ENCODE peak calls at places on chromosome 9, in four cellular contexts. I is HepG2, V is K562, A is GM12878. H is an unnamed sample.

GRCh38 chr9:18269561-18269960 is 204.4 kb upstream of the ADAMTSL1 start:
- DNase-seq in I (no peak), V (no peak), A (no peak), H (no peak)

GRCh38 chr9:87546704-87547103 is 49.0 kb downstream of the DAPK1 start:
- DNase-seq in I (peak), V (no peak), A (no peak), H (no peak)

GRCh38 chr9:88716636-88717035 is 181.7 kb downstream of the NXNL2 start:
- DNase-seq in I (no peak), V (no peak), A (no peak), H (no peak)

GRCh38 chr9:99319048-99319447 is 97.0 kb downstream of the SEC61B start:
- DNase-seq in I (no peak), V (no peak), A (no peak), H (no peak)

GRCh38 chr9:35193762-35194161 is 32.0 kb downstream of the UNC13B start:
- DNase-seq in I (peak), V (no peak), A (no peak), H (no peak)

GRCh38 chr9:113687680-113688371 is 188.3 kb upstream of the ZNF618 start:
- DNase-seq in I (no peak), V (no peak), A (no peak), H (no peak)

GRCh38 chr9:1718836-1719235 is 296.3 kb upstream of the SMARCA2 start:
- DNase-seq in I (no peak), V (no peak), A (no peak), H (no peak)

GRCh38 chr9:134295746-134296250 is 30.5 kb upstream of the RXRA start:
- DNase-seq in I (no peak), V (no peak), A (no peak), H (no peak)

GRCh38 chr9:2390028-2390427 is 231.6 kb upstream of the VLDLR start:
- DNase-seq in I (no peak), V (no peak), A (no peak), H (no peak)

GRCh38 chr9:2418619-2419018 is 203.0 kb upstream of the VLDLR start:
- DNase-seq in I (no peak), V (no peak), A (no peak), H (no peak)

GRCh38 chr9:104635471-104635870 is 17.5 kb upstream of the OR13C9 start:
- DNase-seq in I (no peak), V (no peak), A (no peak), H (no peak)

GRCh38 chr9:130866474-130866965 is 30.1 kb downstream of the QRFP start:
- DNase-seq in I (peak), V (no peak), A (peak), H (peak)

GRCh38 chr9:137411260-137411659 is 11.7 kb downstream of the EXD3 start:
- DNase-seq in I (no peak), V (no peak), A (no peak), H (no peak)

GRCh38 chr9:24035816-24036215 is 209.8 kb upstream of the ELAVL2 start:
- DNase-seq in I (no peak), V (no peak), A (no peak), H (no peak)

GRCh38 chr9:83005963-83006362 is 57.0 kb downstream of the RASEF start:
- DNase-seq in I (no peak), V (no peak), A (no peak), H (no peak)

GRCh38 chr9:95605087-95605486 is 88.3 kb upstream of the PTCH1 start:
- DNase-seq in I (no peak), V (no peak), A (no peak), H (no peak)

GRCh38 chr9:107190031-107190935 is 92.8 kb upstream of the RAD23B start:
- DNase-seq in I (peak), V (no peak), A (no peak), H (no peak)

DNA sequence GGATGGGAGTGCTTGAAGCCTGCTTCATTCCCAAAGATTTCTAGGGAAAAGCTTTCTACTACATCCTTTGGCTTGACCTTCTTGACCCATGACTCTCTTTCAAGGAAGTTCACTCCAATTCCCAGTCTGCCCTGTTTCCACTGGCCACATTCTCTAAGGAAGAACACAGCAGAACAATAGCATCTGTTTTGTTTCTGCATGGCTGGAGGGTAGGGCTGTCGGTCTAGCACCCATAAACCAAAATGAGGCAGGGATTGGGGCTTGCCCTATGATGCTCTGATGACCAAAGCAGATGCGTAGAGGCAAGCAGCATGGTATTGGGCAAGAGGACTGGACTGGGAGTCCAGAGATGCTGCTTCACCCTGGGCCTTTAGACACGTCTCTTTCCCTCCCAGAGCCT is 24.1 kb downstream of the GOLGA2 start:
- DNase-seq in I (no peak), V (no peak), A (no peak), H (no peak)
- TF ChIP-seq CHD4 in I (no peak), V (no peak), A (no peak), H (no peak)

DNA sequence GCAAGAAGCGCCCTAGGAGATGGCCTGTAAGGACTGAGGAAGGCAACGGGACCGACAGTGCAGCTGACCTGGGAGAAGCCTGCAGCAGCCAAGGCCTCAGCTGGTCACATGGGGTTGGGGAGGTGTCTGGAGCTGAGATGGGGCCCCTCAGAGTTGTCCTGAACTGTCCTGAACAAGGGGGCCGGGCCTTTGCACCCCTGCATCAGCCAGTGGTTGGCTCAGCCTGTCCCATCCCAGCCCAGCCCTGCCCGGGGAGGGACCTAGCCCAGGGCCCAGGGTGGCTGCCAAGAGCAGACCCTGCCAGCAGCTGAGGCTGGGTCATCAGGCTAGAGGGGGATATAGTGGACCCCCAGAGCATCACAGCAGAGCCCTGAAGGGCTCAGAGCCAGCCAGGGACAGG is 122.8 kb upstream of the PPP1R26 start:
- DNase-seq in I (no peak), V (no peak), A (no peak), H (no peak)
- TF ChIP-seq CHD4 in I (no peak), V (no peak), A (no peak), H (no peak)

GRCh38 chr9:93963969-93964368 is 8.8 kb upstream of the BARX1 start:
- DNase-seq in I (no peak), V (no peak), A (no peak), H (no peak)

GRCh38 chr9:93960221-93960970 is 5.2 kb upstream of the BARX1 start:
- DNase-seq in I (no peak), V (no peak), A (no peak), H (no peak)

GRCh38 chr9:93962561-93963440 is 7.6 kb upstream of the BARX1 start:
- DNase-seq in I (peak), V (peak), A (peak), H (peak)

GRCh38 chr9:93960971-93961841 is 6.1 kb upstream of the BARX1 start:
- DNase-seq in I (no peak), V (no peak), A (no peak), H (no peak)

DNA sequence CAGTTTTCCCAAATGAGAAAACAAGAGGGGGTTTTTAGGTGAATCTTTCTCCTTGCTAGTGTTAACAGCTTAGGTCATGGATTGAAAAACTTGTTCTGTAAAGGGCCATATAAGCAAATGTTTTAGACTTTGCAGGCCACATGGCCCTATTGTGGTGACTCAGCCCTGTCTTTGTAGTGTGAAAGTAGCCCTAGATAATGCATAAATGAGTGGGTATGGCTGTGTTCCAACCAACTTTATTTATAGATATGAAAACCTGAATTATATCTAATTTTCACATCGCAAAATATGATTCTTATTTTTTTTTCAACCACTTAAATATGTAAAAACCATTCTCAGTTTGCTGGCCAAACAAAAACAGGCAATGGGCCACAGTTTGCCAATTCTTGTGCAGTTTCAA is 6.9 kb upstream of the BARX1 start:
- DNase-seq in I (no peak), V (no peak), A (no peak), H (no peak)
- TF ChIP-seq CHD4 in I (no peak), V (no peak), A (no peak), H (no peak)

DNA sequence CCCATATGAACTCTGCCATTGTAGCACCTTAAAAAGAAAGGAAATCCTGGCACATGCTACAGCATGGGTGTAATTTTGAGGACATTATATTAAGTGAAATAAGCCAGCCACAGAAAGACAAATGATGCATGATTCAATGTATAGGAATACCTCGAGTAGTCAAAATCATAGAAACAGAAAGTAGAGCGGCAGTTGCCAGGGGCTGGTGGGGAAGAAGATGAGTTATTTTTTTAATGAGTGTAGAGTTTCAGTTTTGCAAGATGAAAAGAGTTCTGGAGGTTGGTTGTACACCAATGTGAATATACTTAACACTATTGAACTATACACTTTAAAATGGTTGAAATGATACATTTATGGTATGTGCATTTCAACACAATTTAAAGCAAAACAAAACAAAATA is 133.0 kb downstream of the ZDHHC21 start:
- DNase-seq in I (no peak), V (no peak), A (peak), H (no peak)
- TF ChIP-seq CHD4 in I (no peak), V (no peak), A (no peak), H (no peak)

GRCh38 chr9:92444841-92445240 is 20.6 kb upstream of the OMD start:
- DNase-seq in I (no peak), V (no peak), A (no peak), H (no peak)

GRCh38 chr9:92438900-92439526 is 14.7 kb upstream of the OMD start:
- DNase-seq in I (no peak), V (no peak), A (no peak), H (peak)

GRCh38 chr9:92435263-92435662 is 11.0 kb upstream of the OMD start:
- DNase-seq in I (no peak), V (no peak), A (no peak), H (no peak)

GRCh38 chr9:92439921-92440750 is 15.9 kb upstream of the OMD start:
- DNase-seq in I (no peak), V (no peak), A (no peak), H (no peak)

GRCh38 chr9:92440751-92441046 is 16.4 kb upstream of the OMD start:
- DNase-seq in I (no peak), V (no peak), A (peak), H (no peak)
- TF ChIP-seq CHD4 in I (no peak), V (no peak), A (no peak), H (no peak)

GRCh38 chr9:37715991-37716505 is 37.6 kb upstream of the TRMT10B start:
- DNase-seq in I (no peak), V (no peak), A (no peak), H (no peak)

GRCh38 chr9:37715260-37715659 is 38.3 kb upstream of the TRMT10B start:
- DNase-seq in I (peak), V (no peak), A (no peak), H (no peak)

GRCh38 chr9:37719526-37719925 is 34.1 kb upstream of the TRMT10B start:
- DNase-seq in I (no peak), V (no peak), A (no peak), H (no peak)
- TF ChIP-seq CHD4 in I (no peak), V (no peak), A (no peak), H (no peak)